ENCODE peak calls at places on chromosomes 4 and X, in five cellular contexts. P is T-helper 1 cell, U is occipital lobe, C is M059J, E is tibial artery. M is an unnamed sample.

GRCh38 chr4:7957113-7957656 is 17.5 kb upstream of the AFAP1 start:
- DNase-seq in C (no peak), E (no peak), P (no peak), U (no peak), M (no peak)

GRCh38 chrX:70433848-70434351 is 10.7 kb upstream of the DLG3 start:
- DNase-seq in E (peak; percentile 60), C (peak; percentile 75), U (peak; percentile 36), P (peak; percentile 44), M (peak; percentile 85)

GRCh38 chrX:149522914-149523313 is 17.8 kb upstream of the IDS start:
- DNase-seq in E (no peak), P (no peak), C (no peak), U (no peak), M (no peak)

GRCh38 chr4:98939892-98940298 is 11.0 kb upstream of the EIF4E start:
- DNase-seq in E (no peak), C (peak; percentile 54), P (no peak), U (no peak), M (no peak)

GRCh38 chr4:26140150-26140898 is 180.5 kb upstream of the RBPJ start:
- DNase-seq in U (no peak), E (no peak), P (no peak), C (peak; percentile 93), M (peak; percentile 80)

GRCh38 chr4:84928089-84928488 is 38.4 kb downstream of the WDFY3 start:
- DNase-seq in P (no peak), U (no peak), C (no peak), E (no peak), M (no peak)

GRCh38 chrX:110218591-110218990 is 99.3 kb downstream of the AMMECR1 start:
- DNase-seq in U (no peak), P (no peak), E (no peak), C (no peak), M (no peak)

GRCh38 chr4:181301735-181302380 is 941.3 kb upstream of the TENM3 start:
- DNase-seq in P (no peak), C (peak; percentile 52), E (no peak), U (no peak), M (no peak)

GRCh38 chr4:41632481-41633073 is 94.6 kb downstream of the LIMCH1 start:
- DNase-seq in E (no peak), C (peak; percentile 68), P (no peak), U (no peak), M (no peak)

GRCh38 chrX:100980608-100981497 is 11.3 kb downstream of the ARL13A start:
- DNase-seq in P (no peak), E (peak; percentile 44), C (peak; percentile 98), U (no peak), M (no peak)

GRCh38 chr4:47750771-47751170 is 87.1 kb downstream of the CORIN start:
- DNase-seq in E (no peak), U (no peak), C (no peak), P (no peak), M (no peak)

GRCh38 chrX:39599339-39599738 is 498.4 kb downstream of the BCOR start:
- DNase-seq in C (no peak), U (no peak), P (no peak), E (no peak), M (no peak)

GRCh38 chr4:891747-892146 is 40.4 kb downstream of the GAK start:
- DNase-seq in C (no peak), U (no peak), P (no peak), E (no peak), M (no peak)